ENCODE peak calls at places on chromosomes 1 and 21, in ten cellular contexts. One of them, this sample, is unnamed.

GRCh38 chr21:39258207-39258606 is 55.2 kb downstream of the BRWD1 start:
- DNase-seq in Calu3: no peak
- DNase-seq in Panc1: no peak
- DNase-seq in CD8-positive, alpha-beta T cell: no peak
- DNase-seq in T-helper 9 cell: no peak
- DNase-seq in CD8-positive, alpha-beta memory T cell: no peak
- DNase-seq in choroid plexus epithelial cell: no peak
- DNase-seq in stimulated activated CD4-positive, alpha-beta T cell treated with anti-CD3 and anti-CD28 coated beads, Interleukin-15, amount 100 ng/mL, for 1 hour: no peak
- DNase-seq in pons: no peak
- DNase-seq in T follicular helper cell: no peak
- DNase-seq in this sample: no peak

GRCh38 chr1:181451661-181452060 is 31.7 kb upstream of the CACNA1E start:
- DNase-seq in Calu3: no peak
- DNase-seq in Panc1: no peak
- DNase-seq in CD8-positive, alpha-beta T cell: no peak
- DNase-seq in T-helper 9 cell: no peak
- DNase-seq in CD8-positive, alpha-beta memory T cell: no peak
- DNase-seq in choroid plexus epithelial cell: no peak
- DNase-seq in stimulated activated CD4-positive, alpha-beta T cell treated with anti-CD3 and anti-CD28 coated beads, Interleukin-15, amount 100 ng/mL, for 1 hour: no peak
- DNase-seq in pons: no peak
- DNase-seq in T follicular helper cell: no peak
- DNase-seq in this sample: no peak

GRCh38 chr21:45802956-45803612 is 159.6 kb downstream of the PCBP3 start:
- DNase-seq in Calu3: no peak
- DNase-seq in Panc1: no peak
- DNase-seq in CD8-positive, alpha-beta T cell: no peak
- DNase-seq in T-helper 9 cell: no peak
- DNase-seq in CD8-positive, alpha-beta memory T cell: no peak
- DNase-seq in choroid plexus epithelial cell: no peak
- DNase-seq in stimulated activated CD4-positive, alpha-beta T cell treated with anti-CD3 and anti-CD28 coated beads, Interleukin-15, amount 100 ng/mL, for 1 hour: no peak
- DNase-seq in pons: no peak
- DNase-seq in T follicular helper cell: no peak
- DNase-seq in this sample: no peak

GRCh38 chr1:152141971-152142584 is 16.9 kb downstream of the RPTN start:
- DNase-seq in Calu3: peak; percentile 69
- DNase-seq in Panc1: peak; percentile 41
- DNase-seq in CD8-positive, alpha-beta T cell: no peak
- DNase-seq in T-helper 9 cell: no peak
- DNase-seq in CD8-positive, alpha-beta memory T cell: no peak
- DNase-seq in choroid plexus epithelial cell: peak; percentile 89
- DNase-seq in stimulated activated CD4-positive, alpha-beta T cell treated with anti-CD3 and anti-CD28 coated beads, Interleukin-15, amount 100 ng/mL, for 1 hour: no peak
- DNase-seq in pons: peak; percentile 80
- DNase-seq in T follicular helper cell: no peak
- DNase-seq in this sample: no peak

GRCh38 chr21:26515257-26515656 is 57.8 kb downstream of the CYYR1 start:
- DNase-seq in Calu3: no peak
- DNase-seq in Panc1: no peak
- DNase-seq in CD8-positive, alpha-beta T cell: no peak
- DNase-seq in T-helper 9 cell: no peak
- DNase-seq in CD8-positive, alpha-beta memory T cell: no peak
- DNase-seq in choroid plexus epithelial cell: no peak
- DNase-seq in stimulated activated CD4-positive, alpha-beta T cell treated with anti-CD3 and anti-CD28 coated beads, Interleukin-15, amount 100 ng/mL, for 1 hour: no peak
- DNase-seq in pons: no peak
- DNase-seq in T follicular helper cell: no peak
- DNase-seq in this sample: no peak

GRCh38 chr1:25082216-25082899 is 149.9 kb downstream of the SYF2 start:
- DNase-seq in Calu3: no peak
- DNase-seq in Panc1: no peak
- DNase-seq in CD8-positive, alpha-beta T cell: no peak
- DNase-seq in T-helper 9 cell: no peak
- DNase-seq in CD8-positive, alpha-beta memory T cell: no peak
- DNase-seq in choroid plexus epithelial cell: no peak
- DNase-seq in stimulated activated CD4-positive, alpha-beta T cell treated with anti-CD3 and anti-CD28 coated beads, Interleukin-15, amount 100 ng/mL, for 1 hour: no peak
- DNase-seq in pons: no peak
- DNase-seq in T follicular helper cell: no peak
- DNase-seq in this sample: no peak

GRCh38 chr1:18703041-18703621 is 72.5 kb downstream of the PAX7 start:
- DNase-seq in Calu3: no peak
- DNase-seq in Panc1: no peak
- DNase-seq in CD8-positive, alpha-beta T cell: no peak
- DNase-seq in T-helper 9 cell: no peak
- DNase-seq in CD8-positive, alpha-beta memory T cell: no peak
- DNase-seq in choroid plexus epithelial cell: no peak
- DNase-seq in stimulated activated CD4-positive, alpha-beta T cell treated with anti-CD3 and anti-CD28 coated beads, Interleukin-15, amount 100 ng/mL, for 1 hour: no peak
- DNase-seq in pons: no peak
- DNase-seq in T follicular helper cell: no peak
- DNase-seq in this sample: no peak

GRCh38 chr1:241605146-241605805 is 34.9 kb downstream of the CHML start:
- DNase-seq in Calu3: no peak
- DNase-seq in Panc1: no peak
- DNase-seq in CD8-positive, alpha-beta T cell: no peak
- DNase-seq in T-helper 9 cell: no peak
- DNase-seq in CD8-positive, alpha-beta memory T cell: no peak
- DNase-seq in choroid plexus epithelial cell: peak; percentile 57
- DNase-seq in stimulated activated CD4-positive, alpha-beta T cell treated with anti-CD3 and anti-CD28 coated beads, Interleukin-15, amount 100 ng/mL, for 1 hour: no peak
- DNase-seq in pons: no peak
- DNase-seq in T follicular helper cell: no peak
- DNase-seq in this sample: no peak

GRCh38 chr1:31981976-31982375 is 31.7 kb upstream of the KHDRBS1 start:
- DNase-seq in Calu3: no peak
- DNase-seq in Panc1: no peak
- DNase-seq in CD8-positive, alpha-beta T cell: peak; percentile 28
- DNase-seq in T-helper 9 cell: peak; percentile 7
- DNase-seq in CD8-positive, alpha-beta memory T cell: peak; percentile 53
- DNase-seq in choroid plexus epithelial cell: no peak
- DNase-seq in stimulated activated CD4-positive, alpha-beta T cell treated with anti-CD3 and anti-CD28 coated beads, Interleukin-15, amount 100 ng/mL, for 1 hour: no peak
- DNase-seq in pons: no peak
- DNase-seq in T follicular helper cell: peak; percentile 1
- DNase-seq in this sample: peak; percentile 20

GRCh38 chr21:32966120-32966519 is 59.6 kb upstream of the OLIG2 start:
- DNase-seq in Calu3: no peak
- DNase-seq in Panc1: no peak
- DNase-seq in CD8-positive, alpha-beta T cell: no peak
- DNase-seq in T-helper 9 cell: no peak
- DNase-seq in CD8-positive, alpha-beta memory T cell: no peak
- DNase-seq in choroid plexus epithelial cell: no peak
- DNase-seq in stimulated activated CD4-positive, alpha-beta T cell treated with anti-CD3 and anti-CD28 coated beads, Interleukin-15, amount 100 ng/mL, for 1 hour: no peak
- DNase-seq in pons: no peak
- DNase-seq in T follicular helper cell: no peak
- DNase-seq in this sample: no peak

GRCh38 chr21:35779690-35780570 is 280.4 kb downstream of the SETD4 start:
- DNase-seq in Calu3: no peak
- DNase-seq in Panc1: no peak
- DNase-seq in CD8-positive, alpha-beta T cell: no peak
- DNase-seq in T-helper 9 cell: no peak
- DNase-seq in CD8-positive, alpha-beta memory T cell: no peak
- DNase-seq in choroid plexus epithelial cell: peak; percentile 58
- DNase-seq in stimulated activated CD4-positive, alpha-beta T cell treated with anti-CD3 and anti-CD28 coated beads, Interleukin-15, amount 100 ng/mL, for 1 hour: no peak
- DNase-seq in pons: no peak
- DNase-seq in T follicular helper cell: no peak
- DNase-seq in this sample: no peak

GRCh38 chr1:45304311-45305081 is 22.2 kb upstream of the HPDL start:
- DNase-seq in Calu3: peak; percentile 12
- DNase-seq in Panc1: no peak
- DNase-seq in CD8-positive, alpha-beta T cell: no peak
- DNase-seq in T-helper 9 cell: no peak
- DNase-seq in CD8-positive, alpha-beta memory T cell: no peak
- DNase-seq in choroid plexus epithelial cell: peak; percentile 39
- DNase-seq in stimulated activated CD4-positive, alpha-beta T cell treated with anti-CD3 and anti-CD28 coated beads, Interleukin-15, amount 100 ng/mL, for 1 hour: no peak
- DNase-seq in pons: peak; percentile 24
- DNase-seq in T follicular helper cell: no peak
- DNase-seq in this sample: no peak

GRCh38 chr1:26234644-26235384 is 814 bp downstream of the CEP85 start:
- DNase-seq in Calu3: peak; percentile 11
- DNase-seq in Panc1: peak; percentile 17
- DNase-seq in CD8-positive, alpha-beta T cell: no peak
- DNase-seq in T-helper 9 cell: no peak
- DNase-seq in CD8-positive, alpha-beta memory T cell: no peak
- DNase-seq in choroid plexus epithelial cell: peak; percentile 34
- DNase-seq in stimulated activated CD4-positive, alpha-beta T cell treated with anti-CD3 and anti-CD28 coated beads, Interleukin-15, amount 100 ng/mL, for 1 hour: no peak
- DNase-seq in pons: peak; percentile 37
- DNase-seq in T follicular helper cell: no peak
- DNase-seq in this sample: peak; percentile 21

GRCh38 chr1:56248138-56248537 is 331.2 kb downstream of the PLPP3 start:
- DNase-seq in Calu3: no peak
- DNase-seq in Panc1: no peak
- DNase-seq in CD8-positive, alpha-beta T cell: no peak
- DNase-seq in T-helper 9 cell: no peak
- DNase-seq in CD8-positive, alpha-beta memory T cell: no peak
- DNase-seq in choroid plexus epithelial cell: no peak
- DNase-seq in stimulated activated CD4-positive, alpha-beta T cell treated with anti-CD3 and anti-CD28 coated beads, Interleukin-15, amount 100 ng/mL, for 1 hour: no peak
- DNase-seq in pons: no peak
- DNase-seq in T follicular helper cell: no peak
- DNase-seq in this sample: no peak

GRCh38 chr1:241229216-241229615 is 127.8 kb downstream of the RGS7 start:
- DNase-seq in Calu3: no peak
- DNase-seq in Panc1: no peak
- DNase-seq in CD8-positive, alpha-beta T cell: no peak
- DNase-seq in T-helper 9 cell: no peak
- DNase-seq in CD8-positive, alpha-beta memory T cell: no peak
- DNase-seq in choroid plexus epithelial cell: no peak
- DNase-seq in stimulated activated CD4-positive, alpha-beta T cell treated with anti-CD3 and anti-CD28 coated beads, Interleukin-15, amount 100 ng/mL, for 1 hour: no peak
- DNase-seq in pons: peak; percentile 19
- DNase-seq in T follicular helper cell: no peak
- DNase-seq in this sample: no peak

GRCh38 chr1:5651027-5651410 is 341.2 kb downstream of the NPHP4 start:
- DNase-seq in Calu3: no peak
- DNase-seq in Panc1: no peak
- DNase-seq in CD8-positive, alpha-beta T cell: no peak
- DNase-seq in T-helper 9 cell: no peak
- DNase-seq in CD8-positive, alpha-beta memory T cell: no peak
- DNase-seq in choroid plexus epithelial cell: no peak
- DNase-seq in stimulated activated CD4-positive, alpha-beta T cell treated with anti-CD3 and anti-CD28 coated beads, Interleukin-15, amount 100 ng/mL, for 1 hour: no peak
- DNase-seq in pons: no peak
- DNase-seq in T follicular helper cell: no peak
- DNase-seq in this sample: no peak

GRCh38 chr1:113291777-113292659 is 98.3 kb upstream of the MAGI3 start:
- DNase-seq in Calu3: no peak
- DNase-seq in Panc1: no peak
- DNase-seq in CD8-positive, alpha-beta T cell: no peak
- DNase-seq in T-helper 9 cell: no peak
- DNase-seq in CD8-positive, alpha-beta memory T cell: no peak
- DNase-seq in choroid plexus epithelial cell: no peak
- DNase-seq in stimulated activated CD4-positive, alpha-beta T cell treated with anti-CD3 and anti-CD28 coated beads, Interleukin-15, amount 100 ng/mL, for 1 hour: no peak
- DNase-seq in pons: no peak
- DNase-seq in T follicular helper cell: no peak
- DNase-seq in this sample: no peak

GRCh38 chr1:197731449-197731848 is 43.8 kb downstream of the DENND1B start:
- DNase-seq in Calu3: no peak
- DNase-seq in Panc1: no peak
- DNase-seq in CD8-positive, alpha-beta T cell: no peak
- DNase-seq in T-helper 9 cell: no peak
- DNase-seq in CD8-positive, alpha-beta memory T cell: no peak
- DNase-seq in choroid plexus epithelial cell: no peak
- DNase-seq in stimulated activated CD4-positive, alpha-beta T cell treated with anti-CD3 and anti-CD28 coated beads, Interleukin-15, amount 100 ng/mL, for 1 hour: no peak
- DNase-seq in pons: no peak
- DNase-seq in T follicular helper cell: no peak
- DNase-seq in this sample: no peak

GRCh38 chr21:33115586-33116541 is 45.9 kb downstream of the OLIG1 start:
- DNase-seq in Calu3: no peak
- DNase-seq in Panc1: no peak
- DNase-seq in CD8-positive, alpha-beta T cell: no peak
- DNase-seq in T-helper 9 cell: no peak
- DNase-seq in CD8-positive, alpha-beta memory T cell: no peak
- DNase-seq in choroid plexus epithelial cell: no peak
- DNase-seq in stimulated activated CD4-positive, alpha-beta T cell treated with anti-CD3 and anti-CD28 coated beads, Interleukin-15, amount 100 ng/mL, for 1 hour: no peak
- DNase-seq in pons: peak; percentile 94
- DNase-seq in T follicular helper cell: no peak
- DNase-seq in this sample: no peak

GRCh38 chr1:10771789-10772188 is 24.7 kb downstream of the CASZ1 start:
- DNase-seq in Calu3: no peak
- DNase-seq in Panc1: no peak
- DNase-seq in CD8-positive, alpha-beta T cell: no peak
- DNase-seq in T-helper 9 cell: no peak
- DNase-seq in CD8-positive, alpha-beta memory T cell: no peak
- DNase-seq in choroid plexus epithelial cell: no peak
- DNase-seq in stimulated activated CD4-positive, alpha-beta T cell treated with anti-CD3 and anti-CD28 coated beads, Interleukin-15, amount 100 ng/mL, for 1 hour: no peak
- DNase-seq in pons: no peak
- DNase-seq in T follicular helper cell: no peak
- DNase-seq in this sample: no peak

GRCh38 chr21:29817450-29817849 is 122.3 kb downstream of the GRIK1 start:
- DNase-seq in Calu3: no peak
- DNase-seq in Panc1: no peak
- DNase-seq in CD8-positive, alpha-beta T cell: no peak
- DNase-seq in T-helper 9 cell: no peak
- DNase-seq in CD8-positive, alpha-beta memory T cell: no peak
- DNase-seq in choroid plexus epithelial cell: no peak
- DNase-seq in stimulated activated CD4-positive, alpha-beta T cell treated with anti-CD3 and anti-CD28 coated beads, Interleukin-15, amount 100 ng/mL, for 1 hour: no peak
- DNase-seq in pons: no peak
- DNase-seq in T follicular helper cell: no peak
- DNase-seq in this sample: no peak

GRCh38 chr1:248114890-248115289 is 19.9 kb downstream of the OR2L13 start:
- DNase-seq in Calu3: no peak
- DNase-seq in Panc1: no peak
- DNase-seq in CD8-positive, alpha-beta T cell: no peak
- DNase-seq in T-helper 9 cell: no peak
- DNase-seq in CD8-positive, alpha-beta memory T cell: no peak
- DNase-seq in choroid plexus epithelial cell: no peak
- DNase-seq in stimulated activated CD4-positive, alpha-beta T cell treated with anti-CD3 and anti-CD28 coated beads, Interleukin-15, amount 100 ng/mL, for 1 hour: no peak
- DNase-seq in pons: no peak
- DNase-seq in T follicular helper cell: no peak
- DNase-seq in this sample: no peak

GRCh38 chr1:9766759-9767442 is 56.9 kb downstream of the CLSTN1 start:
- DNase-seq in Calu3: no peak
- DNase-seq in Panc1: peak; percentile 35
- DNase-seq in CD8-positive, alpha-beta T cell: no peak
- DNase-seq in T-helper 9 cell: no peak
- DNase-seq in CD8-positive, alpha-beta memory T cell: no peak
- DNase-seq in choroid plexus epithelial cell: peak; percentile 99
- DNase-seq in stimulated activated CD4-positive, alpha-beta T cell treated with anti-CD3 and anti-CD28 coated beads, Interleukin-15, amount 100 ng/mL, for 1 hour: no peak
- DNase-seq in pons: peak; percentile 38
- DNase-seq in T follicular helper cell: no peak
- DNase-seq in this sample: no peak

GRCh38 chr1:192824511-192824910 is 15.7 kb downstream of the RGS2 start:
- DNase-seq in Calu3: no peak
- DNase-seq in Panc1: no peak
- DNase-seq in CD8-positive, alpha-beta T cell: no peak
- DNase-seq in T-helper 9 cell: no peak
- DNase-seq in CD8-positive, alpha-beta memory T cell: no peak
- DNase-seq in choroid plexus epithelial cell: no peak
- DNase-seq in stimulated activated CD4-positive, alpha-beta T cell treated with anti-CD3 and anti-CD28 coated beads, Interleukin-15, amount 100 ng/mL, for 1 hour: no peak
- DNase-seq in pons: no peak
- DNase-seq in T follicular helper cell: no peak
- DNase-seq in this sample: no peak

GRCh38 chr1:172109357-172109756 is 268.1 kb downstream of the DNM3 start:
- DNase-seq in Calu3: no peak
- DNase-seq in Panc1: no peak
- DNase-seq in CD8-positive, alpha-beta T cell: no peak
- DNase-seq in T-helper 9 cell: no peak
- DNase-seq in CD8-positive, alpha-beta memory T cell: no peak
- DNase-seq in choroid plexus epithelial cell: no peak
- DNase-seq in stimulated activated CD4-positive, alpha-beta T cell treated with anti-CD3 and anti-CD28 coated beads, Interleukin-15, amount 100 ng/mL, for 1 hour: no peak
- DNase-seq in pons: no peak
- DNase-seq in T follicular helper cell: no peak
- DNase-seq in this sample: no peak

GRCh38 chr1:198156745-198157240 is at the start of gene NEK7:
- DNase-seq in Calu3: peak; percentile 94
- DNase-seq in Panc1: peak; percentile 27
- DNase-seq in CD8-positive, alpha-beta T cell: peak; percentile 47
- DNase-seq in T-helper 9 cell: peak; percentile 39
- DNase-seq in CD8-positive, alpha-beta memory T cell: peak; percentile 74
- DNase-seq in choroid plexus epithelial cell: peak; percentile 86
- DNase-seq in stimulated activated CD4-positive, alpha-beta T cell treated with anti-CD3 and anti-CD28 coated beads, Interleukin-15, amount 100 ng/mL, for 1 hour: peak; percentile 31
- DNase-seq in pons: peak; percentile 80
- DNase-seq in T follicular helper cell: peak; percentile 49
- DNase-seq in this sample: peak; percentile 43

GRCh38 chr1:58802640-58803476 is 19.0 kb upstream of the JUN start:
- DNase-seq in Calu3: no peak
- DNase-seq in Panc1: no peak
- DNase-seq in CD8-positive, alpha-beta T cell: no peak
- DNase-seq in T-helper 9 cell: no peak
- DNase-seq in CD8-positive, alpha-beta memory T cell: no peak
- DNase-seq in choroid plexus epithelial cell: peak; percentile 41
- DNase-seq in stimulated activated CD4-positive, alpha-beta T cell treated with anti-CD3 and anti-CD28 coated beads, Interleukin-15, amount 100 ng/mL, for 1 hour: no peak
- DNase-seq in pons: no peak
- DNase-seq in T follicular helper cell: no peak
- DNase-seq in this sample: no peak

GRCh38 chr1:201471772-201472171 is 2.8 kb upstream of the PHLDA3 start:
- DNase-seq in Calu3: no peak
- DNase-seq in Panc1: no peak
- DNase-seq in CD8-positive, alpha-beta T cell: no peak
- DNase-seq in T-helper 9 cell: no peak
- DNase-seq in CD8-positive, alpha-beta memory T cell: no peak
- DNase-seq in choroid plexus epithelial cell: no peak
- DNase-seq in stimulated activated CD4-positive, alpha-beta T cell treated with anti-CD3 and anti-CD28 coated beads, Interleukin-15, amount 100 ng/mL, for 1 hour: no peak
- DNase-seq in pons: no peak
- DNase-seq in T follicular helper cell: no peak
- DNase-seq in this sample: no peak